ENCODE peak calls at places on chromosome 21, in four cellular contexts. One of them, this sample, is unnamed.

GRCh38 chr21:41928621-41929220 is 25.1 kb downstream of the C2CD2 start:
- DNase-seq in endodermal cell: no peak
- DNase-seq in CD8-positive, alpha-beta T cell: no peak
- DNase-seq in cardiac muscle cell: no peak
- DNase-seq in this sample: no peak

GRCh38 chr21:46597896-46598343 is 7.0 kb downstream of the S100B start:
- DNase-seq in endodermal cell: peak; percentile 31
- DNase-seq in CD8-positive, alpha-beta T cell: no peak
- DNase-seq in cardiac muscle cell: no peak
- DNase-seq in this sample: no peak

GRCh38 chr21:43312751-43313169 is 114.2 kb downstream of the SIK1 start:
- DNase-seq in endodermal cell: peak; percentile 64
- DNase-seq in CD8-positive, alpha-beta T cell: no peak
- DNase-seq in cardiac muscle cell: no peak
- DNase-seq in this sample: no peak

GRCh38 chr21:43369124-43369523 is 57.8 kb downstream of the SIK1 start:
- DNase-seq in endodermal cell: no peak
- DNase-seq in CD8-positive, alpha-beta T cell: no peak
- DNase-seq in cardiac muscle cell: peak; percentile 35
- DNase-seq in this sample: no peak

GRCh38 chr21:25862596-25862995 is 127.8 kb downstream of the GABPA start:
- DNase-seq in endodermal cell: no peak
- DNase-seq in CD8-positive, alpha-beta T cell: no peak
- DNase-seq in cardiac muscle cell: peak; percentile 56
- DNase-seq in this sample: no peak

GRCh38 chr21:41755258-41755933 is 11.5 kb downstream of the RIPK4 start:
- DNase-seq in endodermal cell: no peak
- DNase-seq in CD8-positive, alpha-beta T cell: no peak
- DNase-seq in cardiac muscle cell: no peak
- DNase-seq in this sample: no peak

GRCh38 chr21:42757422-42757821 is 104.0 kb downstream of the PDE9A start:
- DNase-seq in endodermal cell: no peak
- DNase-seq in CD8-positive, alpha-beta T cell: no peak
- DNase-seq in cardiac muscle cell: no peak
- DNase-seq in this sample: no peak

GRCh38 chr21:35737899-35738341 is 322.4 kb downstream of the SETD4 start:
- DNase-seq in endodermal cell: no peak
- DNase-seq in CD8-positive, alpha-beta T cell: no peak
- DNase-seq in cardiac muscle cell: peak; percentile 73
- DNase-seq in this sample: no peak

GRCh38 chr21:25647632-25648031 is 8.6 kb downstream of the JAM2 start:
- DNase-seq in endodermal cell: no peak
- DNase-seq in CD8-positive, alpha-beta T cell: no peak
- DNase-seq in cardiac muscle cell: no peak
- DNase-seq in this sample: no peak

GRCh38 chr21:41962425-41962966 is 8.7 kb upstream of the C2CD2 start:
- DNase-seq in endodermal cell: peak; percentile 40
- DNase-seq in CD8-positive, alpha-beta T cell: no peak
- DNase-seq in cardiac muscle cell: no peak
- DNase-seq in this sample: no peak

GRCh38 chr21:42474043-42474831 is 21.8 kb downstream of the RSPH1 start:
- DNase-seq in endodermal cell: peak; percentile 89
- DNase-seq in CD8-positive, alpha-beta T cell: no peak
- DNase-seq in cardiac muscle cell: peak; percentile 14
- DNase-seq in this sample: no peak

GRCh38 chr21:34835526-34835925 is 166.7 kb downstream of the CLIC6 start:
- DNase-seq in endodermal cell: peak; percentile 59
- DNase-seq in CD8-positive, alpha-beta T cell: no peak
- DNase-seq in cardiac muscle cell: peak; percentile 69
- DNase-seq in this sample: no peak

GRCh38 chr21:34801519-34802132 is 132.8 kb downstream of the CLIC6 start:
- DNase-seq in endodermal cell: peak; percentile 79
- DNase-seq in CD8-positive, alpha-beta T cell: peak; percentile 25
- DNase-seq in cardiac muscle cell: peak; percentile 35
- DNase-seq in this sample: no peak

GRCh38 chr21:41428311-41428710 is 2.3 kb downstream of the MX1 start:
- DNase-seq in endodermal cell: no peak
- DNase-seq in CD8-positive, alpha-beta T cell: no peak
- DNase-seq in cardiac muscle cell: no peak
- DNase-seq in this sample: no peak

GRCh38 chr21:17915976-17916375 is 96.8 kb upstream of the C21orf91 start:
- DNase-seq in endodermal cell: no peak
- DNase-seq in CD8-positive, alpha-beta T cell: no peak
- DNase-seq in cardiac muscle cell: no peak
- DNase-seq in this sample: no peak

GRCh38 chr21:17554619-17555472 is 42.0 kb downstream of the CXADR start:
- DNase-seq in endodermal cell: no peak
- DNase-seq in CD8-positive, alpha-beta T cell: no peak
- DNase-seq in cardiac muscle cell: no peak
- DNase-seq in this sample: no peak

GRCh38 chr21:43578677-43579313 is 80.5 kb downstream of the HSF2BP start:
- DNase-seq in endodermal cell: no peak
- DNase-seq in CD8-positive, alpha-beta T cell: no peak
- DNase-seq in cardiac muscle cell: peak; percentile 92
- DNase-seq in this sample: no peak

GRCh38 chr21:17466166-17466565 is 46.7 kb upstream of the CXADR start:
- DNase-seq in endodermal cell: no peak
- DNase-seq in CD8-positive, alpha-beta T cell: no peak
- DNase-seq in cardiac muscle cell: peak; percentile 67
- DNase-seq in this sample: no peak

GRCh38 chr21:46607605-46608004 is 2.7 kb upstream of the S100B start:
- DNase-seq in endodermal cell: no peak
- DNase-seq in CD8-positive, alpha-beta T cell: no peak
- DNase-seq in cardiac muscle cell: no peak
- DNase-seq in this sample: no peak

GRCh38 chr21:35239811-35240219 is 190.7 kb upstream of the RUNX1 start:
- DNase-seq in endodermal cell: no peak
- DNase-seq in CD8-positive, alpha-beta T cell: no peak
- DNase-seq in cardiac muscle cell: no peak
- DNase-seq in this sample: no peak

GRCh38 chr21:8992731-8993174 is 1528.6 kb upstream of the TPTE start:
- DNase-seq in endodermal cell: peak; percentile 61
- DNase-seq in CD8-positive, alpha-beta T cell: no peak
- DNase-seq in cardiac muscle cell: no peak
- DNase-seq in this sample: peak; percentile 70

GRCh38 chr21:40120944-40121575 is 253.8 kb downstream of the PCP4 start:
- DNase-seq in endodermal cell: no peak
- DNase-seq in CD8-positive, alpha-beta T cell: no peak
- DNase-seq in cardiac muscle cell: peak; percentile 4
- DNase-seq in this sample: no peak

GRCh38 chr21:17829472-17829871 is 10.3 kb upstream of the C21orf91 start:
- DNase-seq in endodermal cell: no peak
- DNase-seq in CD8-positive, alpha-beta T cell: no peak
- DNase-seq in cardiac muscle cell: peak; percentile 1
- DNase-seq in this sample: no peak

GRCh38 chr21:25281134-25281533 is 326.1 kb downstream of the MRPL39 start:
- DNase-seq in endodermal cell: no peak
- DNase-seq in CD8-positive, alpha-beta T cell: no peak
- DNase-seq in cardiac muscle cell: no peak
- DNase-seq in this sample: no peak

GRCh38 chr21:42171091-42172053 is 47.6 kb upstream of the ABCG1 start:
- DNase-seq in endodermal cell: peak; percentile 10
- DNase-seq in CD8-positive, alpha-beta T cell: no peak
- DNase-seq in cardiac muscle cell: no peak
- DNase-seq in this sample: no peak

GRCh38 chr21:17438642-17439041 is 74.2 kb upstream of the CXADR start:
- DNase-seq in endodermal cell: peak; percentile 85
- DNase-seq in CD8-positive, alpha-beta T cell: no peak
- DNase-seq in cardiac muscle cell: no peak
- DNase-seq in this sample: no peak

GRCh38 chr21:26918318-26919065 is 48.4 kb downstream of the ADAMTS5 start:
- DNase-seq in endodermal cell: no peak
- DNase-seq in CD8-positive, alpha-beta T cell: no peak
- DNase-seq in cardiac muscle cell: peak; percentile 3
- DNase-seq in this sample: no peak

GRCh38 chr21:27371065-27371464 is 404.2 kb upstream of the ADAMTS5 start:
- DNase-seq in endodermal cell: no peak
- DNase-seq in CD8-positive, alpha-beta T cell: no peak
- DNase-seq in cardiac muscle cell: no peak
- DNase-seq in this sample: no peak

GRCh38 chr21:42313501-42313969 is 1.7 kb downstream of the TFF3 start:
- DNase-seq in endodermal cell: peak; percentile 86
- DNase-seq in CD8-positive, alpha-beta T cell: no peak
- DNase-seq in cardiac muscle cell: no peak
- DNase-seq in this sample: no peak

GRCh38 chr21:41839387-41840000 is 39.6 kb downstream of the PRDM15 start:
- DNase-seq in endodermal cell: no peak
- DNase-seq in CD8-positive, alpha-beta T cell: no peak
- DNase-seq in cardiac muscle cell: no peak
- DNase-seq in this sample: no peak

GRCh38 chr21:43325968-43326367 is 101.0 kb downstream of the SIK1 start:
- DNase-seq in endodermal cell: no peak
- DNase-seq in CD8-positive, alpha-beta T cell: no peak
- DNase-seq in cardiac muscle cell: no peak
- DNase-seq in this sample: no peak

GRCh38 chr21:17045214-17045835 is 467.5 kb upstream of the CXADR start:
- DNase-seq in endodermal cell: no peak
- DNase-seq in CD8-positive, alpha-beta T cell: no peak
- DNase-seq in cardiac muscle cell: peak; percentile 49
- DNase-seq in this sample: no peak

GRCh38 chr21:30233636-30234035 is 17.7 kb upstream of the CLDN8 start:
- DNase-seq in endodermal cell: no peak
- DNase-seq in CD8-positive, alpha-beta T cell: no peak
- DNase-seq in cardiac muscle cell: no peak
- DNase-seq in this sample: no peak

GRCh38 chr21:25790122-25790951 is 55.6 kb downstream of the GABPA start:
- DNase-seq in endodermal cell: peak; percentile 63
- DNase-seq in CD8-positive, alpha-beta T cell: no peak
- DNase-seq in cardiac muscle cell: peak; percentile 65
- DNase-seq in this sample: peak; percentile 38

GRCh38 chr21:29155933-29156260 is 25.5 kb downstream of the MAP3K7CL start:
- DNase-seq in endodermal cell: no peak
- DNase-seq in CD8-positive, alpha-beta T cell: no peak
- DNase-seq in cardiac muscle cell: no peak
- DNase-seq in this sample: no peak
- H3K4me3 ChIP-seq in endodermal cell: no peak overlapping the region
- H3K4me3 ChIP-seq in CD8-positive, alpha-beta T cell: no peak overlapping the region
- H3K4me3 ChIP-seq in cardiac muscle cell: no peak overlapping the region
- H3K4me3 ChIP-seq in this sample: peak overlapping the region; percentile 27

GRCh38 chr21:36976882-36977651 is 10.6 kb upstream of the HLCS start:
- DNase-seq in endodermal cell: peak; percentile 71
- DNase-seq in CD8-positive, alpha-beta T cell: peak; percentile 23
- DNase-seq in cardiac muscle cell: peak; percentile 83
- DNase-seq in this sample: peak; percentile 54

GRCh38 chr21:36981977-36982700 is 15.7 kb upstream of the HLCS start:
- DNase-seq in endodermal cell: no peak
- DNase-seq in CD8-positive, alpha-beta T cell: no peak
- DNase-seq in cardiac muscle cell: no peak
- DNase-seq in this sample: no peak

GRCh38 chr21:36981049-36981391 is 14.6 kb upstream of the HLCS start:
- DNase-seq in endodermal cell: no peak
- DNase-seq in CD8-positive, alpha-beta T cell: no peak
- DNase-seq in cardiac muscle cell: no peak
- DNase-seq in this sample: no peak

GRCh38 chr21:36976228-36976627 is 9.8 kb upstream of the HLCS start:
- DNase-seq in endodermal cell: no peak
- DNase-seq in CD8-positive, alpha-beta T cell: no peak
- DNase-seq in cardiac muscle cell: no peak
- DNase-seq in this sample: no peak

GRCh38 chr21:36980280-36981048 is 14.0 kb upstream of the HLCS start:
- DNase-seq in endodermal cell: peak; percentile 83
- DNase-seq in CD8-positive, alpha-beta T cell: no peak
- DNase-seq in cardiac muscle cell: peak; percentile 34
- DNase-seq in this sample: no peak
- H3K4me3 ChIP-seq in endodermal cell: peak overlapping the region; percentile 69
- H3K4me3 ChIP-seq in CD8-positive, alpha-beta T cell: peak overlapping the region; percentile 50
- H3K4me3 ChIP-seq in cardiac muscle cell: peak overlapping the region; percentile 30
- H3K4me3 ChIP-seq in this sample: peak overlapping the region; percentile 56

GRCh38 chr21:33364830-33365229 is 38.4 kb upstream of the IFNGR2 start:
- DNase-seq in endodermal cell: no peak
- DNase-seq in CD8-positive, alpha-beta T cell: no peak
- DNase-seq in cardiac muscle cell: no peak
- DNase-seq in this sample: no peak

GRCh38 chr21:33359446-33359845 is 34.7 kb downstream of the IFNAR1 start:
- DNase-seq in endodermal cell: no peak
- DNase-seq in CD8-positive, alpha-beta T cell: no peak
- DNase-seq in cardiac muscle cell: no peak
- DNase-seq in this sample: no peak

GRCh38 chr21:33362044-33362555 is 37.3 kb downstream of the IFNAR1 start:
- DNase-seq in endodermal cell: peak; percentile 78
- DNase-seq in CD8-positive, alpha-beta T cell: peak; percentile 68
- DNase-seq in cardiac muscle cell: no peak
- DNase-seq in this sample: no peak

GRCh38 chr21:33360281-33360680 is 35.5 kb downstream of the IFNAR1 start:
- DNase-seq in endodermal cell: no peak
- DNase-seq in CD8-positive, alpha-beta T cell: no peak
- DNase-seq in cardiac muscle cell: peak; percentile 71
- DNase-seq in this sample: no peak

DNA sequence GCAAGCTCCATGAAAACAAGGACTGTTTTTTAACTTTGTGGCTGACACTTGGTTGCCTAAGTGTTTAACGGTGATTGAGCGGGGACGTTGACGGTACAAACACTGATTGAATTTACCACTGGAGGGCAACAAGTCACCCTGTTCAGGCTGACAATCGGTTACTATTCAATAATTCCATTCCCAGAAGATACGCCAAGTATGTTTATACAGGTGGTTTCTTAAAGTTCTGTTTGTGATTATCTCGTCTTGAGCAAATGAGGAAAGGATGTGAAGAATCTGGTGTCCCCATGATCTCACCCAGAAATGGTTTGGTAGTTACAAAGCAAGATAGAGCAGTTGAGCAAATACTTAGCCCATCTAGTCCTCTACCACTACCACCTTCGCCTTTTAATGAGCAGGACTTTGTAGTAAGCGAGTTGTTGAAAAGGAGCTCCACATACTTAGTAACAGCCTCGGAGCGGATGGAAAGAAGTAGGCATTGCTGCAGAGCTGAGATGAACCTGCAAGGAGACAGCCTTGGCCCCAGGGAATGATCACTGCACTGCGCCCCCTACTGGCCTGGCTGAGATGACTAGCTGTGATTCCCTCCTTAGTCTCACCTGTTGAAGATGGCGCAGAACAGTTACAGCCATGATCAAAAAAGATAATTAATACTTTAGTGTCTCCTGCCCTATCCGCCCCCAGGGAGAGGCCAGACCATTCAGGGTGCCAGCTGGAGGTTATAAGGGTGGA is 36.3 kb downstream of the IFNAR1 start:
- DNase-seq in endodermal cell: peak; percentile 96
- DNase-seq in CD8-positive, alpha-beta T cell: peak; percentile 89
- DNase-seq in cardiac muscle cell: peak; percentile 74
- DNase-seq in this sample: peak; percentile 67
- H3K4me3 ChIP-seq in endodermal cell: no peak overlapping the region
- H3K4me3 ChIP-seq in CD8-positive, alpha-beta T cell: peak overlapping the region; percentile 61
- H3K4me3 ChIP-seq in cardiac muscle cell: peak overlapping the region; percentile 27
- H3K4me3 ChIP-seq in this sample: peak overlapping the region; percentile 46

DNA sequence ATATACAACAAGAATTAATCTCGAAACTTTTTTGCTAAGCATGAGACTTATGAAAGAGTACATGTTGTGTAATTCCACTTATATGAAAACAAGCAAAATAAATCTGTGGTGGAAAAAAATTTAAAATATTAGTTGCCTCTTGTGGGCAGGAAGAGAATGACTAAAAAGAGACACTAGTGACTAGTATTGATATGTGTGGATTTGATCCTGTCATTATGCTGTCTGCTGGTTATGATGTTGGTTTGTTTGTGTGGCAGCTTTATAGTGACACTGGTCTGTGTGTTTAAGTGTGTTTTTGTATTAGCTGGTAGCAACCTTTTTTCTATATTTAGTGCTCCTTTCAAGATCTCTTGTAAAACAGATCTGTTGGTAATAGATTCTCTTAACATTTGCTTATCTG is 267.8 kb upstream of the NRIP1 start:
- DNase-seq in endodermal cell: no peak
- DNase-seq in CD8-positive, alpha-beta T cell: no peak
- DNase-seq in cardiac muscle cell: peak; percentile 12
- DNase-seq in this sample: no peak
- H3K4me3 ChIP-seq in endodermal cell: no peak overlapping the region
- H3K4me3 ChIP-seq in CD8-positive, alpha-beta T cell: no peak overlapping the region
- H3K4me3 ChIP-seq in cardiac muscle cell: no peak overlapping the region
- H3K4me3 ChIP-seq in this sample: no peak overlapping the region

This sample was measured in Panc1.